ENCODE peak calls at places on chromosome 3, in nine cellular contexts. Q, B, I, A, P, H, U, L and E are unnamed samples.

GRCh38 chr3:94394885-94395284 is 332.0 kb downstream of the NSUN3 start:
- DNase-seq in A (no peak), B (no peak), P (no peak), Q (no peak), H (no peak), L (no peak), I (no peak), U (no peak), E (no peak)

GRCh38 chr3:111362286-111363009 is 179.5 kb upstream of the CD96 start:
- DNase-seq in I (no peak), B (no peak), P (no peak), L (no peak), H (no peak), A (no peak), Q (no peak), U (no peak), E (no peak)

GRCh38 chr3:8554725-8555621 is 53.4 kb downstream of the LMCD1 start:
- DNase-seq in A (no peak), B (peak), P (peak), L (no peak), U (peak), Q (no peak), H (peak), I (peak), E (no peak)

GRCh38 chr3:159229161-159229560 is 427.3 kb downstream of the MFSD1 start:
- DNase-seq in U (no peak), A (no peak), I (no peak), L (no peak), Q (no peak), P (no peak), H (no peak), B (no peak), E (no peak)

GRCh38 chr3:72161870-72162617 is 377.1 kb upstream of the PROK2 start:
- DNase-seq in B (peak), Q (no peak), I (no peak), H (no peak), P (no peak), A (no peak), L (no peak), U (no peak), E (no peak)

GRCh38 chr3:47411696-47412452 is 31.1 kb downstream of the PTPN23 start:
- DNase-seq in L (no peak), Q (no peak), U (no peak), B (no peak), H (no peak), I (no peak), A (no peak), P (no peak), E (no peak)

GRCh38 chr3:120072867-120073525 is 21.3 kb downstream of the GSK3B start:
- DNase-seq in U (no peak), B (no peak), H (no peak), P (no peak), L (no peak), I (no peak), Q (no peak), A (no peak), E (no peak)

GRCh38 chr3:161323926-161324621 is 47.2 kb downstream of the SPTSSB start:
- DNase-seq in Q (no peak), L (no peak), U (no peak), B (no peak), I (no peak), P (no peak), H (no peak), A (no peak), E (no peak)

GRCh38 chr3:86954751-86955150 is 36.2 kb downstream of the VGLL3 start:
- DNase-seq in L (no peak), I (peak), U (no peak), H (peak), P (no peak), A (no peak), B (peak), Q (no peak), E (no peak)

GRCh38 chr3:101940521-101940992 is 91.2 kb downstream of the NFKBIZ start:
- DNase-seq in P (no peak), U (peak), L (no peak), A (peak), Q (no peak), I (peak), B (peak), H (peak), E (no peak)

GRCh38 chr3:7630925-7631324 is 770.0 kb downstream of the GRM7 start:
- DNase-seq in Q (no peak), B (no peak), L (no peak), H (no peak), P (no peak), U (no peak), A (no peak), I (no peak), E (no peak)

GRCh38 chr3:4340411-4341335 is 37.5 kb downstream of the SETMAR start:
- DNase-seq in L (no peak), U (no peak), A (no peak), P (no peak), Q (no peak), I (no peak), B (no peak), H (no peak), E (no peak)

GRCh38 chr3:131550562-131551188 is 47.9 kb upstream of the MRPL3 start:
- DNase-seq in I (no peak), H (no peak), L (no peak), Q (no peak), P (no peak), U (no peak), B (no peak), A (no peak), E (no peak)

GRCh38 chr3:102206506-102207145 is 228.2 kb upstream of the ZPLD1 start:
- DNase-seq in A (no peak), U (peak), P (no peak), Q (no peak), I (no peak), H (peak), B (peak), L (no peak), E (no peak)

GRCh38 chr3:188021041-188021440 is 132.9 kb upstream of the LPP start:
- DNase-seq in A (no peak), B (no peak), L (no peak), P (no peak), I (no peak), Q (no peak), U (no peak), H (peak), E (no peak)

GRCh38 chr3:9142346-9142745 is 107.1 kb downstream of the SRGAP3 start:
- DNase-seq in B (no peak), U (no peak), P (peak), Q (no peak), I (no peak), L (no peak), H (no peak), A (no peak), E (no peak)

GRCh38 chr3:52773361-52774065 is 2.8 kb upstream of the NEK4 start:
- DNase-seq in Q (no peak), H (no peak), A (no peak), L (no peak), B (no peak), U (no peak), I (no peak), P (no peak), E (no peak)

GRCh38 chr3:160078533-160078932 is 89.9 kb downstream of the IL12A start:
- DNase-seq in A (no peak), L (no peak), U (no peak), B (no peak), P (no peak), I (no peak), Q (no peak), H (no peak), E (no peak)

GRCh38 chr3:16396202-16396601 is 117.3 kb downstream of the RFTN1 start:
- DNase-seq in U (no peak), A (no peak), L (no peak), Q (no peak), I (no peak), H (no peak), P (no peak), B (no peak), E (no peak)

GRCh38 chr3:123202451-123202850 is 708 bp downstream of the SEC22A start:
- DNase-seq in I (peak), U (no peak), Q (no peak), B (no peak), H (peak), P (no peak), L (no peak), A (no peak), E (no peak)

GRCh38 chr3:38257583-38257982 is 8.0 kb upstream of the SLC22A13 start:
- DNase-seq in L (no peak), B (peak), Q (no peak), U (no peak), H (no peak), A (no peak), P (no peak), I (no peak), E (no peak)

GRCh38 chr3:197494366-197495058 is 61.3 kb downstream of the BDH1 start:
- DNase-seq in U (no peak), Q (no peak), B (peak), A (no peak), P (no peak), L (no peak), H (peak), I (no peak), E (no peak)

GRCh38 chr3:126259411-126260391 is 79.3 kb upstream of the ALDH1L1 start:
- DNase-seq in B (peak), I (peak), Q (no peak), P (no peak), A (peak), L (peak), U (no peak), H (peak), E (no peak)

GRCh38 chr3:89303721-89304120 is 196.3 kb downstream of the EPHA3 start:
- DNase-seq in B (peak), A (no peak), I (no peak), L (no peak), P (no peak), Q (no peak), H (peak), U (no peak), E (no peak)

GRCh38 chr3:148459931-148460513 is 237.7 kb upstream of the AGTR1 start:
- DNase-seq in U (no peak), A (no peak), Q (no peak), L (no peak), H (peak), P (no peak), B (peak), I (peak), E (no peak)